ENCODE peak calls at places on chromosomes 5 and 9, in six cellular contexts. One of them, this sample, is unnamed.
A peak's percentile ranks its signal among the peaks of the same experiment; 100 is the strongest.

GRCh38 chr9:98324801-98325200 is 69.4 kb upstream of the TBC1D2 start:
- DNase-seq in K562: no peak
- DNase-seq in HepG2: no peak
- DNase-seq in A549: no peak
- DNase-seq in GM12878: no peak
- DNase-seq in endothelial cell of umbilical vein: no peak
- DNase-seq in this sample: no peak

GRCh38 chr5:58198330-58198729 is 261.6 kb downstream of the PLK2 start:
- DNase-seq in GM12878: no peak
- DNase-seq in endothelial cell of umbilical vein: no peak
- DNase-seq in HepG2: no peak
- DNase-seq in K562: no peak
- DNase-seq in A549: no peak
- DNase-seq in this sample: no peak

GRCh38 chr5:103375356-103375755 is 116.8 kb downstream of the MACIR start:
- DNase-seq in GM12878: no peak
- DNase-seq in HepG2: no peak
- DNase-seq in A549: peak; percentile 4
- DNase-seq in endothelial cell of umbilical vein: no peak
- DNase-seq in K562: no peak
- DNase-seq in this sample: no peak

GRCh38 chr5:73338201-73339126 is 110.1 kb downstream of the FOXD1 start:
- DNase-seq in GM12878: no peak
- DNase-seq in endothelial cell of umbilical vein: no peak
- DNase-seq in HepG2: peak; percentile 3
- DNase-seq in K562: no peak
- DNase-seq in A549: no peak
- DNase-seq in this sample: no peak

GRCh38 chr5:169742773-169743296 is 105.8 kb downstream of the DOCK2 start:
- DNase-seq in HepG2: no peak
- DNase-seq in endothelial cell of umbilical vein: no peak
- DNase-seq in A549: no peak
- DNase-seq in GM12878: no peak
- DNase-seq in K562: no peak
- DNase-seq in this sample: no peak

GRCh38 chr5:138352071-138352721 is at the start of gene KDM3B:
- DNase-seq in GM12878: peak; percentile 55
- DNase-seq in endothelial cell of umbilical vein: peak; percentile 79
- DNase-seq in A549: peak; percentile 94
- DNase-seq in HepG2: peak; percentile 76
- DNase-seq in K562: peak; percentile 95
- DNase-seq in this sample: peak; percentile 91

GRCh38 chr9:127330501-127330900 is 65.9 kb downstream of the GARNL3 start:
- DNase-seq in endothelial cell of umbilical vein: no peak
- DNase-seq in A549: peak; percentile 54
- DNase-seq in K562: no peak
- DNase-seq in GM12878: no peak
- DNase-seq in HepG2: no peak
- DNase-seq in this sample: no peak

GRCh38 chr9:137619240-137620090 is 660 bp downstream of the EHMT1 start:
- DNase-seq in K562: no peak
- DNase-seq in A549: no peak
- DNase-seq in HepG2: no peak
- DNase-seq in endothelial cell of umbilical vein: peak; percentile 58
- DNase-seq in GM12878: no peak
- DNase-seq in this sample: peak; percentile 55

GRCh38 chr5:141908796-141909195 is 14.9 kb upstream of the DELE1 start:
- DNase-seq in GM12878: no peak
- DNase-seq in HepG2: no peak
- DNase-seq in A549: no peak
- DNase-seq in K562: no peak
- DNase-seq in endothelial cell of umbilical vein: no peak
- DNase-seq in this sample: no peak

GRCh38 chr5:177311723-177312648 is at the start of gene MXD3:
- DNase-seq in endothelial cell of umbilical vein: peak; percentile 92
- DNase-seq in K562: peak; percentile 97
- DNase-seq in A549: peak; percentile 97
- DNase-seq in HepG2: peak; percentile 94
- DNase-seq in GM12878: peak; percentile 76
- DNase-seq in this sample: peak; percentile 98

DNA sequence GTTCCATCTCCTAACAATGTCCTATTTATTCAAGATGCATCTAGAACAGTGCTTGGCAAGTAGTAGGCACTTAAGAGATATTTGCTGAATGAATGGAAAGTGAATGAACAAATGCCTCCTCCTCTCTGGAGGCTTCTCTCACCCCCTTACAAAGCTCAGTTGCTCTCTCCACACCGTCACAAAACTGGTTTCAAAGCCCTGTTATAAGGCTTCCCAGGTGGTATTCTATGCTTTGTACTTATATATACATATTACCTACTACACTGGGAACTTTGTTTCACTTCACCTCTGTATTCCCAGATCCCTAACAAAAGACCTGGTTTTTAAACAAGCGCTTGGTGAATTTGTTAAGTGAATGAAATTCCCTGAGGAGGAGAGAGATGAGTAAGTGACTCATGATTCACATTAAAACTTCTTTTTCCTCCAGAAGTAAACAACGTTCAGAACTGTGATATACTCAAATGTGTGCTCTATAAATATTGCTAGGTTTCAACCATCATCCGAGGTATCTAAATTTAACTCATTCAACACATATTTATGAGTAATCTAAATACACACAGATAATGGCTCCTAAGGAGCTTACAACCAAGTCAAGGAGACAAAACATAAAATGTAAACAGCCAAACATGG is 36.0 kb downstream of the DENND1A start:
- DNase-seq in endothelial cell of umbilical vein: no peak
- DNase-seq in K562: no peak
- DNase-seq in GM12878: no peak
- DNase-seq in A549: peak; percentile 30
- DNase-seq in HepG2: no peak
- DNase-seq in this sample: no peak
- TF ChIP-seq MYC in endothelial cell of umbilical vein: no peak
- TF ChIP-seq MYC in K562: no peak
- TF ChIP-seq MYC in GM12878: no peak
- TF ChIP-seq MYC in A549: no peak
- TF ChIP-seq MYC in HepG2: no peak
- TF ChIP-seq MYC in this sample: no peak

DNA sequence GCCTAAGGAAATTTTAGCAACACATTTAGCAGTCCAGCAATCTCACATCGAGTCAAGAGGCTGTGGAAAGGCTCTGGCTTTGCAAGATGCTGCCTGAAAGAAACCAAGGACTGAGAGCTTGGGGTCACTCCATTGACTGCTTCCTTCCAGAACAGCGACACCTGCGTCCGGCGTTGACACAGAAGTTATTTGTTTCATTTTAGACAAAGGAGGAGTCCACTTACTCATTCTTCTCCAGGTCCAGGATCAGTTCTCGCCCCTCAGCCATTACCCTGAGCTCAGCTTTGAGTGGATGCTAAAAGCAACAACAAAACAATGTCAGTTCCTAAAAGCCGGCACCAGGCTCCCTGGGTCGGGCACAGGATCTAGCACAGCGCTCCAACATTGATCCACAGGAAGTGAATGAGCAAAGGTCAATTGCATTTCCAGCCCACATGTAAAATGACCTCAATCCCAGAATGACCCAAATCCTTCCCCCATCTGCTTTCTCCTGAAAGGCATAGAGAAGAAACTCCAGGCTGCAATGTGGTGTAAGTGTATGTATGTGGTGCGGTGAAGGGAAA is 11.3 kb downstream of the ADAM19 start:
- DNase-seq in K562: no peak
- DNase-seq in endothelial cell of umbilical vein: peak; percentile 90
- DNase-seq in HepG2: no peak
- DNase-seq in GM12878: no peak
- DNase-seq in A549: no peak
- DNase-seq in this sample: no peak
- TF ChIP-seq CTCF in K562: peak; percentile 61
- TF ChIP-seq CTCF in endothelial cell of umbilical vein: peak; percentile 47
- TF ChIP-seq CTCF in HepG2: no peak
- TF ChIP-seq CTCF in GM12878: no peak
- TF ChIP-seq CTCF in A549: no peak
- TF ChIP-seq CTCF in this sample: no peak

GRCh38 chr5:168047669-168048111 is 243.8 kb upstream of the WWC1 start:
- DNase-seq in K562: no peak
- DNase-seq in A549: no peak
- DNase-seq in HepG2: no peak
- DNase-seq in endothelial cell of umbilical vein: no peak
- DNase-seq in GM12878: no peak
- DNase-seq in this sample: peak; percentile 2
- TF ChIP-seq POLR2A in K562: no peak
- TF ChIP-seq POLR2A in A549: no peak
- TF ChIP-seq POLR2A in HepG2: no peak
- TF ChIP-seq POLR2A in endothelial cell of umbilical vein: no peak
- TF ChIP-seq POLR2A in GM12878: no peak
- TF ChIP-seq POLR2A in this sample: no peak

GRCh38 chr5:10702040-10702629 is 58.9 kb downstream of the DAP start:
- DNase-seq in GM12878: no peak
- DNase-seq in HepG2: no peak
- DNase-seq in endothelial cell of umbilical vein: peak; percentile 74
- DNase-seq in A549: no peak
- DNase-seq in K562: peak; percentile 77
- DNase-seq in this sample: no peak
- TF ChIP-seq MYC in GM12878: no peak
- TF ChIP-seq MYC in HepG2: no peak
- TF ChIP-seq MYC in endothelial cell of umbilical vein: peak; percentile 56
- TF ChIP-seq MYC in A549: no peak
- TF ChIP-seq MYC in K562: peak; percentile 20
- TF ChIP-seq MYC in this sample: no peak